ENCODE peak calls at places on chromosomes 13 and 19, in seven cellular contexts. S, H, E, N, Z, X and Y are unnamed samples.

GRCh38 chr13:90447735-90448103 is 899.8 kb upstream of the MIR17HG start:
- DNase-seq in S (no peak), H (no peak), E (no peak), N (no peak), Z (no peak), X (no peak), Y (no peak)

GRCh38 chr19:5313307-5313706 is 27.3 kb downstream of the PTPRS start:
- DNase-seq in S (no peak), H (peak), E (no peak), N (no peak), Z (no peak), X (no peak), Y (no peak)

GRCh38 chr19:13861714-13862531 is 15.0 kb upstream of the NANOS3 start:
- DNase-seq in S (peak), H (peak), E (peak), N (peak), Z (peak), X (peak), Y (no peak)

GRCh38 chr13:75135325-75135825 is 346.6 kb downstream of the TBC1D4 start:
- DNase-seq in S (no peak), H (no peak), E (no peak), N (no peak), Z (no peak), X (no peak), Y (no peak)

GRCh38 chr13:21511841-21512240 is 52.7 kb upstream of the ZDHHC20 start:
- DNase-seq in S (no peak), H (no peak), E (no peak), N (no peak), Z (no peak), X (no peak), Y (no peak)

GRCh38 chr13:33798023-33798422 is 19.9 kb upstream of the RFC3 start:
- DNase-seq in S (no peak), H (no peak), E (no peak), N (no peak), Z (no peak), X (no peak), Y (no peak)

GRCh38 chr13:74305876-74306275 is 171.7 kb upstream of the KLF12 start:
- DNase-seq in S (no peak), H (no peak), E (no peak), N (no peak), Z (no peak), X (no peak), Y (no peak)

GRCh38 chr19:8666814-8667405 is 31.7 kb downstream of the ACTL9 start:
- DNase-seq in S (no peak), H (no peak), E (no peak), N (no peak), Z (no peak), X (no peak), Y (no peak)

GRCh38 chr19:1651061-1651547 is 1.3 kb downstream of the TCF3 start:
- DNase-seq in S (peak), H (no peak), E (no peak), N (no peak), Z (peak), X (peak), Y (no peak)

GRCh38 chr13:93455881-93456280 is 229.3 kb downstream of the GPC6 start:
- DNase-seq in S (no peak), H (no peak), E (no peak), N (no peak), Z (no peak), X (no peak), Y (no peak)

GRCh38 chr13:19601749-19602725 is 31.4 kb upstream of the MPHOSPH8 start:
- DNase-seq in S (peak), H (peak), E (peak), N (no peak), Z (no peak), X (peak), Y (no peak)

GRCh38 chr19:9827325-9828238 is at the start of gene UBL5:
- DNase-seq in S (peak), H (peak), E (peak), N (peak), Z (peak), X (peak), Y (peak)

GRCh38 chr13:107222619-107223018 is 654.7 kb upstream of the ARGLU1 start:
- DNase-seq in S (no peak), H (no peak), E (no peak), N (no peak), Z (no peak), X (no peak), Y (no peak)

GRCh38 chr19:33627526-33627925 is 5.8 kb downstream of the CHST8 start:
- DNase-seq in S (no peak), H (no peak), E (no peak), N (no peak), Z (no peak), X (no peak), Y (no peak)